ENCODE peak calls at places on chromosomes 3 and 15, in eight cellular contexts. O is GM10248; E is NCI-H510A treated with DMSO at 0.1 percent for 48 hours; S is activated CD8-positive, alpha-beta memory T cell treated with anti-CD3 and anti-CD28 coated beads for 48 hours; L is pancreas; T is stimulated activated CD8-positive, alpha-beta memory T cell treated with anti-CD3 and anti-CD28 coated beads, Interleukin-4, amount 100 ng/mL, for 4 hours; M is activated CD4-positive, alpha-beta T cell treated with anti-CD3 and anti-CD28 coated beads for 4 hours; Y is NCI-H82. A is an unnamed sample.

GRCh38 chr3:52346623-52347530 is 30.8 kb downstream of the DNAH1 start:
- DNase-seq in O (no peak), E (no peak), S (no peak), L (peak; percentile 74), T (no peak), M (no peak), Y (no peak), A (no peak)

GRCh38 chr15:59013246-59013645 is 25.8 kb downstream of the RNF111 start:
- DNase-seq in O (no peak), E (no peak), S (no peak), L (no peak), T (no peak), M (no peak), Y (no peak), A (no peak)

GRCh38 chr3:56988874-56989433 is 71.5 kb upstream of the SPATA12 start:
- DNase-seq in O (peak; percentile 66), E (peak; percentile 80), S (peak; percentile 22), L (peak; percentile 62), T (peak; percentile 35), M (peak; percentile 77), Y (peak; percentile 85), A (no peak)

GRCh38 chr3:8739757-8740508 is 6.3 kb downstream of the CAV3 start:
- DNase-seq in O (no peak), E (no peak), S (no peak), L (no peak), T (no peak), M (no peak), Y (no peak), A (no peak)

GRCh38 chr3:8608791-8609171 is 35.8 kb downstream of the SSUH2 start:
- DNase-seq in O (no peak), E (no peak), S (no peak), L (no peak), T (no peak), M (no peak), Y (no peak), A (no peak)

GRCh38 chr3:184005981-184006507 is 11.6 kb downstream of the ABCC5 start:
- DNase-seq in O (peak; percentile 51), E (peak; percentile 94), S (no peak), L (peak; percentile 77), T (no peak), M (no peak), Y (peak; percentile 89), A (peak; percentile 86)

GRCh38 chr3:37217098-37217849 is 42.9 kb upstream of the LRRFIP2 start:
- DNase-seq in O (no peak), E (no peak), S (no peak), L (peak; percentile 49), T (no peak), M (no peak), Y (no peak), A (no peak)

GRCh38 chr3:141234283-141234682 is 2.7 kb downstream of the PXYLP1 start:
- DNase-seq in O (no peak), E (no peak), S (no peak), L (no peak), T (no peak), M (no peak), Y (no peak), A (no peak)

GRCh38 chr3:148736086-148736485 is 38.4 kb downstream of the AGTR1 start:
- DNase-seq in O (no peak), E (no peak), S (no peak), L (no peak), T (no peak), M (no peak), Y (no peak), A (no peak)

GRCh38 chr3:134364936-134365765 is 9.1 kb downstream of the AMOTL2 start:
- DNase-seq in O (no peak), E (no peak), S (no peak), L (no peak), T (no peak), M (no peak), Y (no peak), A (no peak)

GRCh38 chr3:32399030-32399620 is 7.5 kb downstream of the CMTM7 start:
- DNase-seq in O (peak; percentile 40), E (no peak), S (no peak), L (no peak), T (no peak), M (peak; percentile 57), Y (peak; percentile 67), A (no peak)

GRCh38 chr3:179695672-179696313 is 43.0 kb downstream of the USP13 start:
- DNase-seq in O (no peak), E (no peak), S (no peak), L (no peak), T (no peak), M (no peak), Y (no peak), A (no peak)

GRCh38 chr3:127374626-127375010 is 86.8 kb upstream of the PRR20G start:
- DNase-seq in O (no peak), E (no peak), S (no peak), L (no peak), T (no peak), M (no peak), Y (no peak), A (no peak)

GRCh38 chr3:52436500-52437106 is 8.3 kb downstream of the SEMA3G start:
- DNase-seq in O (no peak), E (no peak), S (no peak), L (no peak), T (no peak), M (no peak), Y (peak; percentile 46), A (no peak)

GRCh38 chr15:53693729-53694533 is 65.5 kb downstream of the WDR72 start:
- DNase-seq in O (no peak), E (no peak), S (no peak), L (peak; percentile 77), T (no peak), M (no peak), Y (no peak), A (no peak)